ENCODE peak calls at places on chromosomes 12 and 14, in five cellular contexts. S, R, P, U and A are unnamed samples.

GRCh38 chr14:69101331-69101826 is 51.5 kb downstream of the DCAF5 start:
- DNase-seq in S (no peak), R (no peak), P (no peak), U (peak), A (peak)

GRCh38 chr14:100994082-100994481 is 90.6 kb upstream of the RTL1 start:
- DNase-seq in S (no peak), R (no peak), P (no peak), U (no peak), A (no peak)

GRCh38 chr12:28130625-28131598 is 59.3 kb upstream of the CCDC91 start:
- DNase-seq in S (no peak), R (no peak), P (no peak), U (peak), A (peak)

GRCh38 chr12:93886533-93887511 is 209.6 kb downstream of the CRADD start:
- DNase-seq in S (no peak), R (no peak), P (no peak), U (no peak), A (peak)

GRCh38 chr12:68264864-68265256 is 11.5 kb upstream of the IL22 start:
- DNase-seq in S (no peak), R (no peak), P (no peak), U (peak), A (no peak)

GRCh38 chr12:19933924-19934323 is 434.4 kb upstream of the PDE3A start:
- DNase-seq in S (no peak), R (no peak), P (no peak), U (no peak), A (no peak)

GRCh38 chr12:57090924-57091632 is 2.2 kb downstream of the NAB2 start:
- DNase-seq in S (no peak), R (no peak), P (no peak), U (no peak), A (no peak)

GRCh38 chr12:109831365-109831764 is 1.8 kb downstream of the TRPV4 start:
- DNase-seq in S (no peak), R (no peak), P (no peak), U (no peak), A (no peak)

GRCh38 chr12:124032265-124032886 is 59.4 kb downstream of the ZNF664 start:
- DNase-seq in S (peak), R (peak), P (peak), U (peak), A (peak)

GRCh38 chr14:71606575-71606974 is 325.7 kb upstream of the RGS6 start:
- DNase-seq in S (no peak), R (no peak), P (no peak), U (no peak), A (no peak)

GRCh38 chr12:44117368-44117767 is 281.5 kb downstream of the TMEM117 start:
- DNase-seq in S (no peak), R (no peak), P (no peak), U (no peak), A (no peak)

GRCh38 chr12:42979746-42980145 is 390.2 kb upstream of the PRICKLE1 start:
- DNase-seq in S (no peak), R (no peak), P (no peak), U (no peak), A (no peak)

GRCh38 chr14:56976211-56976610 is 165.9 kb upstream of the OTX2 start:
- DNase-seq in S (no peak), R (no peak), P (no peak), U (no peak), A (no peak)

GRCh38 chr12:108446766-108447165 is 68.3 kb upstream of the FICD start:
- DNase-seq in S (no peak), R (no peak), P (no peak), U (peak), A (peak)

GRCh38 chr12:202081-202731 is 11.8 kb downstream of the SLC6A12 start:
- DNase-seq in S (peak), R (no peak), P (peak), U (no peak), A (no peak)

GRCh38 chr12:122861586-122861970 is 26.3 kb downstream of the HIP1R start:
- DNase-seq in S (no peak), R (no peak), P (no peak), U (no peak), A (no peak)

GRCh38 chr12:107441906-107442305 is 243.7 kb upstream of the PWP1 start:
- DNase-seq in S (no peak), R (no peak), P (no peak), U (no peak), A (no peak)

GRCh38 chr12:58833844-58834243 is 86.5 kb downstream of the LRIG3 start:
- DNase-seq in S (no peak), R (no peak), P (no peak), U (no peak), A (no peak)

GRCh38 chr12:2049604-2050540 is 2.9 kb upstream of the CACNA1C start:
- DNase-seq in S (no peak), R (no peak), P (no peak), U (no peak), A (no peak)

GRCh38 chr14:95834491-95834890 is 42.1 kb upstream of the TUNAR start:
- DNase-seq in S (no peak), R (no peak), P (no peak), U (no peak), A (no peak)

GRCh38 chr14:95833429-95833828 is 43.2 kb upstream of the TUNAR start:
- DNase-seq in S (no peak), R (no peak), P (peak), U (no peak), A (no peak)

GRCh38 chr14:95831041-95831440 is 45.6 kb upstream of the TUNAR start:
- DNase-seq in S (peak), R (no peak), P (no peak), U (no peak), A (no peak)

GRCh38 chr14:95830386-95830785 is 46.2 kb upstream of the TUNAR start:
- DNase-seq in S (peak), R (no peak), P (no peak), U (no peak), A (no peak)

DNA sequence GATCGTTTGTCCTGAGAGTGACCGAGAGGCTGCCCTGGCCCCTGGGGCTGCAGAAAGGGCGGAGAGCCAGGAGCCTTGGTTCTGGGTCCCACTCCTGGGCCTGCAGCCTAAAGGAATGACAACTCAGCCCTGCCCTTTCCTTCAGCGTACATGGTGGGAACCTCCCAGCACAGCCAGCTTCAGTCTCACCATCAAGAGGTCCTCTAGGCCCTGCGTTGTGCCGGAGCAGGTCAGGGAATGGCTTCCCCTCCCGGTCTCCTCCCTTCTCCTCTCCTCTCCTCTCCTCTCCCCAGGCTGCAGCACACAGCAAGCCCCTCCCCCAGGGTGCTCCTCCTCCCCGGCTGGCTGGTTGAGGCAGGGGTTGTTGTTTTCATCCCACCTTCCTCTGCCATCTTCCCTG is 44.6 kb upstream of the TUNAR start:
- DNase-seq in S (peak), R (no peak), P (peak), U (no peak), A (no peak)
- H2AFZ ChIP-seq in S (peak), R (peak), P (no peak), U (no peak), A (no peak)

GRCh38 chr12:131511391-131511802 is 199.5 kb upstream of the SFSWAP start:
- DNase-seq in S (no peak), R (no peak), P (peak), U (peak), A (no peak)
- H2BK12ac ChIP-seq in S (peak), R (no peak), P (no peak), U (no peak), A (no peak)

GRCh38 chr14:94484476-94484875 is 8.5 kb upstream of the SERPINA9 start:
- DNase-seq in S (no peak), R (no peak), P (no peak), U (no peak), A (no peak)
- H2AFZ ChIP-seq in S (no peak), R (no peak), P (no peak), U (no peak), A (no peak)

DNA sequence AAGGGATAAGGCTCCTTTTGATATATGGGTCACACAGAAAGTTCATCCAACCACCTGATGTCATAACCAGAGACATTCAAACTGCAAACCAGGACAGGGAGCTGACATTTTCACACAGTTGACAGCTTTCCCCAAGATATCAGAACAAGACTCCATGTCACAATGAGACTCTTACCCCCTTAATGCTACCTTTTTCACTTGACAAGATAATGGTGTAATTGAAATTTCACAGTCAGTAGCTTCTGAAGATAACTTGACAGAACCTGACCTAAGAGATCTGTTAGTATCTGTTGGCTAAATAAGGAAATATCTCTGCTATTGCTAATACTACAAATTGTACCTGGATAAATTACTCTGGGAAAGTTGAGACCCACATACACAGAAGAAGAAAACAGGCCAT is 187.3 kb downstream of the C12orf50 start:
- DNase-seq in S (no peak), R (no peak), P (no peak), U (no peak), A (no peak)
- H2BK12ac ChIP-seq in S (no peak), R (no peak), P (no peak), U (no peak), A (no peak)

DNA sequence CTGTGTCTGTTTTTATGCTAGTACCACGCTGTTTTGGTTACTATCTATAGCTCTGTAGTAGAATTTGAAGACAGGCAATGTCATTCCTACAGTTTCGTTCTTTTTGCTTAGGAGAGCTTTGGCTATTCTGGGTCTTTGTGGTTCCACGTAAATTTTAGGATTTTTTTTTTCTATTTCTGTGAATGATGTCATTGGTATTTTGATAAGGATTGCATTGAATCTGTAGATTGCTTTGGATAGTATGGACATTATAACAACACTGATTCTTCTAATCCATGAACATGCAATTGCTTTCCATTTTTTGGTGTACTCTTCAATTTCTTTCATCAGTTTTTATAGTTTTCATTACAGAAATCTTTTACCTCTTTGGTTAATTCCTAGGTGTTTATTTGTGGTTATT is 345.2 kb downstream of the TMEM121 start:
- DNase-seq in S (no peak), R (no peak), P (no peak), U (no peak), A (no peak)
- H2AFZ ChIP-seq in S (no peak), R (no peak), P (no peak), U (no peak), A (no peak)